ENCODE peak calls at places on chromosomes 7 and 10, in eight cellular contexts. M is body of pancreas, O is psoas muscle, J is PC-9, F is spleen, Z is transverse colon, E is sigmoid colon, W is pancreas. H is an unnamed sample. For H3K4me1, the result is how much of the 10 kb centered on the place peaks cover.

GRCh38 chr10:112724404-112724991 is 225.5 kb upstream of the TCF7L2 start:
- DNase-seq in J (no peak), Z (no peak), M (no peak), E (no peak), W (no peak), O (no peak), F (no peak), H (no peak)

GRCh38 chr7:7565746-7566650 is 686 bp upstream of the MIOS start:
- DNase-seq in Z (peak), F (peak), J (peak), O (no peak), M (peak), W (peak), E (no peak), H (peak)

GRCh38 chr10:82440775-82441174 is 565.8 kb downstream of the NRG3 start:
- DNase-seq in W (no peak), J (no peak), E (no peak), Z (no peak), O (no peak), F (no peak), M (no peak), H (no peak)

GRCh38 chr7:155408657-155409586 is 49.0 kb upstream of the EN2 start:
- DNase-seq in F (no peak), Z (no peak), E (no peak), J (no peak), W (no peak), O (no peak), M (no peak), H (peak)

GRCh38 chr10:50621981-50622496 is 1.7 kb downstream of the SGMS1 start:
- DNase-seq in E (peak), O (peak), W (peak), Z (peak), M (peak), J (peak), F (peak), H (peak)

GRCh38 chr7:51817694-51818093 is 501.1 kb upstream of the COBL start:
- DNase-seq in W (no peak), J (no peak), M (no peak), O (no peak), E (no peak), F (no peak), Z (no peak), H (no peak)

GRCh38 chr10:58258977-58259692 is 8.6 kb downstream of the IPMK start:
- DNase-seq in W (no peak), Z (no peak), F (no peak), O (no peak), J (no peak), M (no peak), E (no peak), H (no peak)

GRCh38 chr7:155291045-155291530 is 6.6 kb upstream of the INSIG1 start:
- DNase-seq in Z (peak), E (no peak), J (peak), O (no peak), M (no peak), F (no peak), W (peak), H (peak)

GRCh38 chr10:17409170-17409733 is 45.1 kb downstream of the ST8SIA6 start:
- DNase-seq in E (no peak), W (no peak), F (no peak), O (no peak), Z (no peak), M (no peak), J (no peak), H (no peak)

GRCh38 chr7:22640269-22640668 is 86.7 kb upstream of the IL6 start:
- DNase-seq in M (no peak), J (no peak), Z (no peak), W (no peak), E (no peak), F (no peak), O (no peak), H (no peak)

GRCh38 chr10:130767116-130767730 is 544.3 kb downstream of the TCERG1L start:
- DNase-seq in E (peak), O (peak), Z (no peak), J (no peak), F (peak), M (no peak), W (no peak), H (no peak)
- H3K4me1 ChIP-seq in E (under half), O (under half), Z (under half), J (under half), F (under half), M (under half), W (under half), H (under half)

DNA sequence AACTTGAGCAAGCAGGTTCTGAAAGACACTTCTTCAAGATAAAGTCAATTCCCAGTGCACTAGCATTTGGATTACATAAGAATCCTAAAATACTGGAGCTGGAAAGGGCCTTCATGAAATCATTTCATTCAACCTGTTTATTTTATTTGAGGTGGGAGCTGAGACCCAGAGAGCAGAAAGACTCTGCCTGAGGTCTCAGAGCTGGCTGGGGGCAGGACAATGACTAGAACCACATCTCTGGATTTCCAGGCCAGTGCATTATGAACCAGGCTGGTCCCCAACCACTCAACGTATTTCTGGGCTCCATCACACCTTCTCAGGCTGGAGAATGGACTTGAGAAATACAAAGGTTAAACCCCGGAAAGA is 8.4 kb downstream of the ANXA11 start:
- DNase-seq in M (no peak), J (no peak), O (no peak), W (no peak), F (no peak), Z (no peak), E (no peak), H (no peak)
- H3K4me1 ChIP-seq in M (half or more), J (half or more), O (half or more), W (half or more), F (half or more), Z (half or more), E (under half), H (half or more)

GRCh38 chr10:620971-621370 is 68.5 kb downstream of the DIP2C start:
- DNase-seq in W (no peak), F (peak), E (no peak), O (no peak), M (no peak), Z (no peak), J (no peak), H (no peak)
- H3K4me1 ChIP-seq in W (under half), F (under half), E (under half), O (half or more), M (under half), Z (under half), J (under half), H (under half)

DNA sequence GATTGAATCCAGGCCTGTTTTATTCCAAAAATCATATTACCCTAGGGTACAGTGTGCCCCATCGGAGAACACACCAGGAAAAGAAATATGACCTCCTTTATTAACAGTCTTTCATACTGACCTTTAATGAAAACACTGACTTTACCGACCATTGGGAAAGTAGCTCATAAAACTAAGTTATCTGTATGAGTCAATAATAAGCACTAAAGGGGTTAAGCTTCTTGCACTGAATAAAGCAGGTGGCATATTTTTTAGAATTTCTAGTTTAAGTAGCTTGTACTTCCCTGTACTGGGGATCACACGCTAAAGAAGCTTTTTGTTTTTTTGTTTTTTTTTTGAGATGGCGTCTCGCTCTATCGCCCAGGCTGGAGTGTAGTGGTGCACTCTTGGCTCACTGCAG is 199.8 kb downstream of the FAM107B start:
- DNase-seq in Z (no peak), F (no peak), M (no peak), E (no peak), J (no peak), O (no peak), W (no peak), H (no peak)
- H3K4me1 ChIP-seq in Z (under half), F (half or more), M (half or more), E (under half), J (half or more), O (under half), W (half or more), H (half or more)

DNA sequence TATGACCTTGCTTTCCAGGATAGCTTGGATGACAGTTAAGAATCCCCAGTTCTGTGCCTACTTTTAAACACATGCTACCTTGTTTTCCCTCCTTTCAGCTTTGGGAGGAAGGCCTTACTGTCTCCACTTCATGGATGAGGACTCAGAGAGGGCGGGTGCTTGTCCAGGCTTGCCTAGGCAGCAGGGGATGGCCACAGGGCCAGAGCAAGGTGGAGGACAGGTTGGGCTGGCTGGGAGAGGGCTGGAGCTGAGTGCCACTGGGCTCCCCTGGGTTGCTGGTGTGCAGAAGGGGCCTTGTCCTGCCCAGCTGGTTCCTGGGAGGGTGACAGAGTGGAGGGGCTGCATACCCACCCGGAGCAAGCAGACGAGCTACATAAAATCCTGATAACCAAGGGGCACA is 117.8 kb downstream of the GRK5 start:
- DNase-seq in F (no peak), J (no peak), E (no peak), W (no peak), M (no peak), O (no peak), Z (no peak), H (no peak)
- H3K4me1 ChIP-seq in F (under half), J (under half), E (under half), W (under half), M (under half), O (under half), Z (under half), H (under half)

GRCh38 chr10:37146443-37146842 is 21.0 kb downstream of the ANKRD30A start:
- DNase-seq in E (no peak), M (no peak), Z (no peak), W (no peak), F (no peak), O (no peak), J (no peak), H (no peak)
- H3K4me1 ChIP-seq in E (under half), M (under half), Z (under half), W (under half), F (under half), O (under half), J (under half), H (under half)

GRCh38 chr10:32982911-32983310 is 24.9 kb upstream of the ITGB1 start:
- DNase-seq in J (no peak), M (no peak), W (no peak), O (no peak), E (no peak), Z (no peak), F (no peak), H (no peak)

GRCh38 chr10:32981760-32982159 is 23.7 kb upstream of the ITGB1 start:
- DNase-seq in W (peak), Z (peak), O (peak), E (no peak), J (peak), M (peak), F (peak), H (no peak)

GRCh38 chr10:32984003-32984600 is 26.1 kb upstream of the ITGB1 start:
- DNase-seq in E (no peak), M (no peak), J (no peak), O (no peak), W (no peak), Z (no peak), F (no peak), H (no peak)

GRCh38 chr10:32982293-32982709 is 24.3 kb upstream of the ITGB1 start:
- DNase-seq in F (no peak), M (no peak), J (peak), O (no peak), Z (no peak), E (no peak), W (no peak), H (no peak)

DNA sequence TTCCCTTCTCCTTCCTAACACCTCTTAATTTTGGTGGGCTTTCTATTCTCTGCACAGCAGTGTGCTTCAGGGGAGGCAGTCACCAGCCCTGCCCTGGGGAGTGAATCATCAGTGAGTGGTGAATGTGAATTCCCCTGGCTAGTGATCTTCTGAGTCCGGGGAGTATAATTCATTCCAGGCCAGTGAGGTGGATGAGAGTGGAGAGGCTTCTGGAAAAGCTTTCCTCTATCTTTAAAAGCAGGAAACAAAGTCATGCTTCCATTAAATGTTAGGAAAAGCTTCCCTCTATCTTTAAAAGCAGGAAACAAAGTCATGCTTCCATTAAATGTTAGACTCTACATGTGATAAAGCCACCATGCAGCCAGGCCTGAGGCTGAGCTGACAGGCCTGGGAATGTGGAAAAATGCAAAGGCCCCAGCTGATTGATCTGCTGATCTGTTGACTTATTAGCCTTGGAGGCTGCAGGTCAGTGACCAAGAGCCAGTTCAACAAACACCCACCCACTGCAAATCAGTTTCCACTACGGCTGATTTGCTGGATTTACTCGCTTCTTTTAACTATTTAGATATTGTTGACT is 25.4 kb upstream of the ITGB1 start:
- DNase-seq in O (no peak), Z (no peak), J (peak), W (no peak), M (no peak), E (no peak), F (no peak), H (no peak)
- H3K4me1 ChIP-seq in O (under half), Z (under half), J (half or more), W (under half), M (under half), E (under half), F (half or more), H (under half)

H was measured in upper lobe of left lung.